ENCODE peak calls at places on chromosomes 6 and 20, in seven cellular contexts. One of them, this sample, is unnamed.

GRCh38 chr6:21895591-21895990 is 302.0 kb downstream of the SOX4 start:
- DNase-seq in IMR-90: peak
- DNase-seq in ovary: no peak
- DNase-seq in CD8-positive, alpha-beta T cell: no peak
- DNase-seq in GM10248: no peak
- DNase-seq in AG04449: no peak
- DNase-seq in OCI-LY7: no peak
- DNase-seq in this sample: no peak

GRCh38 chr6:170415318-170415717 is 108.8 kb downstream of the FAM120B start:
- DNase-seq in AG04449: no peak
- DNase-seq in CD8-positive, alpha-beta T cell: no peak
- DNase-seq in IMR-90: no peak
- DNase-seq in ovary: no peak
- DNase-seq in GM10248: no peak
- DNase-seq in OCI-LY7: no peak
- DNase-seq in this sample: no peak

GRCh38 chr6:2576499-2576898 is 174.2 kb downstream of the MYLK4 start:
- DNase-seq in GM10248: no peak
- DNase-seq in CD8-positive, alpha-beta T cell: no peak
- DNase-seq in AG04449: no peak
- DNase-seq in OCI-LY7: no peak
- DNase-seq in IMR-90: no peak
- DNase-seq in ovary: no peak
- DNase-seq in this sample: no peak

GRCh38 chr6:19210849-19211590 is 626.1 kb upstream of the ID4 start:
- DNase-seq in CD8-positive, alpha-beta T cell: no peak
- DNase-seq in IMR-90: no peak
- DNase-seq in ovary: no peak
- DNase-seq in AG04449: no peak
- DNase-seq in OCI-LY7: peak
- DNase-seq in GM10248: peak
- DNase-seq in this sample: no peak

GRCh38 chr20:33893314-33893713 is 82.2 kb downstream of the CHMP4B start:
- DNase-seq in ovary: no peak
- DNase-seq in GM10248: no peak
- DNase-seq in AG04449: peak
- DNase-seq in IMR-90: peak
- DNase-seq in CD8-positive, alpha-beta T cell: no peak
- DNase-seq in OCI-LY7: no peak
- DNase-seq in this sample: no peak

GRCh38 chr6:105294129-105294528 is 108.8 kb downstream of the PREP start:
- DNase-seq in AG04449: no peak
- DNase-seq in ovary: no peak
- DNase-seq in IMR-90: no peak
- DNase-seq in OCI-LY7: no peak
- DNase-seq in CD8-positive, alpha-beta T cell: no peak
- DNase-seq in GM10248: no peak
- DNase-seq in this sample: no peak

GRCh38 chr6:5507056-5507722 is 245.9 kb downstream of the FARS2 start:
- DNase-seq in CD8-positive, alpha-beta T cell: no peak
- DNase-seq in GM10248: peak
- DNase-seq in ovary: no peak
- DNase-seq in IMR-90: no peak
- DNase-seq in AG04449: no peak
- DNase-seq in OCI-LY7: peak
- DNase-seq in this sample: peak

GRCh38 chr6:140178550-140179334 is 804.3 kb upstream of the CITED2 start:
- DNase-seq in OCI-LY7: no peak
- DNase-seq in GM10248: no peak
- DNase-seq in IMR-90: peak
- DNase-seq in AG04449: peak
- DNase-seq in CD8-positive, alpha-beta T cell: no peak
- DNase-seq in ovary: no peak
- DNase-seq in this sample: no peak

GRCh38 chr6:3453410-3453809 is 3.4 kb downstream of the SLC22A23 start:
- DNase-seq in AG04449: no peak
- DNase-seq in CD8-positive, alpha-beta T cell: no peak
- DNase-seq in OCI-LY7: no peak
- DNase-seq in IMR-90: no peak
- DNase-seq in GM10248: no peak
- DNase-seq in ovary: no peak
- DNase-seq in this sample: no peak

GRCh38 chr6:122372647-122373046 is 26.8 kb upstream of the HSF2 start:
- DNase-seq in GM10248: no peak
- DNase-seq in ovary: no peak
- DNase-seq in IMR-90: peak
- DNase-seq in OCI-LY7: no peak
- DNase-seq in AG04449: no peak
- DNase-seq in CD8-positive, alpha-beta T cell: no peak
- DNase-seq in this sample: no peak

GRCh38 chr6:139030539-139030938 is 2.0 kb downstream of the ABRACL start:
- DNase-seq in ovary: no peak
- DNase-seq in GM10248: peak
- DNase-seq in AG04449: no peak
- DNase-seq in OCI-LY7: peak
- DNase-seq in CD8-positive, alpha-beta T cell: no peak
- DNase-seq in IMR-90: no peak
- DNase-seq in this sample: peak

GRCh38 chr6:139129284-139129683 is 5.6 kb upstream of the HECA start:
- DNase-seq in GM10248: no peak
- DNase-seq in ovary: no peak
- DNase-seq in AG04449: peak
- DNase-seq in OCI-LY7: no peak
- DNase-seq in IMR-90: peak
- DNase-seq in CD8-positive, alpha-beta T cell: no peak
- DNase-seq in this sample: no peak

GRCh38 chr6:7910654-7911344 is at the start of gene TXNDC5:
- DNase-seq in OCI-LY7: peak
- DNase-seq in GM10248: peak
- DNase-seq in ovary: peak
- DNase-seq in CD8-positive, alpha-beta T cell: peak
- DNase-seq in AG04449: no peak
- DNase-seq in IMR-90: peak
- DNase-seq in this sample: peak

GRCh38 chr6:39428152-39428551 is 105.7 kb upstream of the KCNK16 start:
- DNase-seq in CD8-positive, alpha-beta T cell: no peak
- DNase-seq in ovary: no peak
- DNase-seq in AG04449: no peak
- DNase-seq in OCI-LY7: no peak
- DNase-seq in GM10248: no peak
- DNase-seq in IMR-90: no peak
- DNase-seq in this sample: no peak

GRCh38 chr20:31681128-31681727 is 41.4 kb downstream of the BCL2L1 start:
- DNase-seq in OCI-LY7: no peak
- DNase-seq in ovary: no peak
- DNase-seq in IMR-90: no peak
- DNase-seq in GM10248: no peak
- DNase-seq in AG04449: no peak
- DNase-seq in CD8-positive, alpha-beta T cell: no peak
- DNase-seq in this sample: no peak

GRCh38 chr6:35438378-35438777 is 13.8 kb upstream of the FANCE start:
- DNase-seq in IMR-90: no peak
- DNase-seq in GM10248: no peak
- DNase-seq in ovary: no peak
- DNase-seq in OCI-LY7: no peak
- DNase-seq in AG04449: no peak
- DNase-seq in CD8-positive, alpha-beta T cell: no peak
- DNase-seq in this sample: no peak

GRCh38 chr6:28769626-28770402 is 154.0 kb downstream of the TRIM27 start:
- DNase-seq in IMR-90: peak
- DNase-seq in CD8-positive, alpha-beta T cell: no peak
- DNase-seq in AG04449: no peak
- DNase-seq in OCI-LY7: no peak
- DNase-seq in GM10248: no peak
- DNase-seq in ovary: no peak
- DNase-seq in this sample: no peak

GRCh38 chr6:33983109-33983475 is 162.8 kb downstream of the GRM4 start:
- DNase-seq in AG04449: no peak
- DNase-seq in OCI-LY7: no peak
- DNase-seq in ovary: no peak
- DNase-seq in GM10248: no peak
- DNase-seq in IMR-90: peak
- DNase-seq in CD8-positive, alpha-beta T cell: no peak
- DNase-seq in this sample: no peak

GRCh38 chr20:49813305-49813974 is 812 bp downstream of the SLC9A8 start:
- DNase-seq in ovary: no peak
- DNase-seq in OCI-LY7: no peak
- DNase-seq in IMR-90: no peak
- DNase-seq in CD8-positive, alpha-beta T cell: no peak
- DNase-seq in AG04449: no peak
- DNase-seq in GM10248: no peak
- DNase-seq in this sample: no peak

DNA sequence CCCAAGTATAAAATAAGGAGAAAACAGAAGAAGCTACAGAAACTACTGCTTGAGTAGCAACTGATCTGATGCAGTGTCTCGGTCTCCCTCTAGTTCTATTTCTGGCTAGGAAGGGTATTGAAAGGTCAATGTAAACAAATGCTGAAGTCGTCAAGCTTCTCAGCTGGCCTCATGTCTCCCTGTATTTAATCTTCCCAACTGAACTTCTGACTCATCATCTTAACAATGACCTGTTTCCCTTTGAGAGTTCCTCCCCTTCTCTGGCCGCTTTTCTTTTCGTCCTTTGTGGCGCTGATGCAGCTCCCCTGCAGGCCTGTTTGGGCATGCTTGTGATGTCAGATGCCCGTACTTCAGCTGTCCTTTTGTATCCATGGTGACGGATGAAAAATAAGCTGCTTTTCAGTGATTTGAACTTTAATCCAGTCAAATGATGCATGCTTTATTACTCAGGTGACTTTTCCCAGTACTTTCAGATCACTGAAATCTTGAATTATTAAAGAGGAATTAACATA is 7.8 kb upstream of the LCA5 start:
- DNase-seq in GM10248: peak
- DNase-seq in AG04449: peak
- DNase-seq in ovary: peak
- DNase-seq in OCI-LY7: peak
- DNase-seq in CD8-positive, alpha-beta T cell: no peak
- DNase-seq in IMR-90: peak
- DNase-seq in this sample: peak
- TF ChIP-seq CTCF in GM10248: peak
- TF ChIP-seq CTCF in AG04449: peak
- TF ChIP-seq CTCF in ovary: peak
- TF ChIP-seq CTCF in OCI-LY7: peak
- TF ChIP-seq CTCF in CD8-positive, alpha-beta T cell: no peak
- TF ChIP-seq CTCF in IMR-90: peak
- TF ChIP-seq CTCF in this sample: peak

GRCh38 chr6:142376115-142376514 is 74.3 kb downstream of the ADGRG6 start:
- DNase-seq in ovary: no peak
- DNase-seq in OCI-LY7: no peak
- DNase-seq in IMR-90: no peak
- DNase-seq in CD8-positive, alpha-beta T cell: no peak
- DNase-seq in AG04449: no peak
- DNase-seq in GM10248: no peak
- DNase-seq in this sample: no peak

GRCh38 chr6:142377112-142377848 is 75.5 kb downstream of the ADGRG6 start:
- DNase-seq in IMR-90: peak
- DNase-seq in GM10248: no peak
- DNase-seq in ovary: no peak
- DNase-seq in AG04449: no peak
- DNase-seq in OCI-LY7: no peak
- DNase-seq in CD8-positive, alpha-beta T cell: no peak
- DNase-seq in this sample: no peak

GRCh38 chr6:142374090-142374783 is 72.4 kb downstream of the ADGRG6 start:
- DNase-seq in AG04449: no peak
- DNase-seq in OCI-LY7: no peak
- DNase-seq in GM10248: no peak
- DNase-seq in IMR-90: no peak
- DNase-seq in CD8-positive, alpha-beta T cell: no peak
- DNase-seq in ovary: no peak
- DNase-seq in this sample: no peak

GRCh38 chr6:142373268-142374089 is 71.7 kb downstream of the ADGRG6 start:
- DNase-seq in OCI-LY7: no peak
- DNase-seq in IMR-90: peak
- DNase-seq in CD8-positive, alpha-beta T cell: no peak
- DNase-seq in GM10248: no peak
- DNase-seq in ovary: no peak
- DNase-seq in AG04449: no peak
- DNase-seq in this sample: no peak

GRCh38 chr6:142374965-142375733 is 73.3 kb downstream of the ADGRG6 start:
- DNase-seq in GM10248: no peak
- DNase-seq in ovary: no peak
- DNase-seq in AG04449: peak
- DNase-seq in IMR-90: peak
- DNase-seq in OCI-LY7: no peak
- DNase-seq in CD8-positive, alpha-beta T cell: no peak
- DNase-seq in this sample: no peak
- TF ChIP-seq CTCF in GM10248: no peak
- TF ChIP-seq CTCF in ovary: no peak
- TF ChIP-seq CTCF in AG04449: no peak
- TF ChIP-seq CTCF in IMR-90: no peak
- TF ChIP-seq CTCF in OCI-LY7: no peak
- TF ChIP-seq CTCF in CD8-positive, alpha-beta T cell: no peak
- TF ChIP-seq CTCF in this sample: no peak

GRCh38 chr6:134882426-134883038 is 67.4 kb downstream of the ALDH8A1 start:
- DNase-seq in AG04449: peak
- DNase-seq in GM10248: peak
- DNase-seq in ovary: peak
- DNase-seq in IMR-90: peak
- DNase-seq in OCI-LY7: peak
- DNase-seq in CD8-positive, alpha-beta T cell: peak
- DNase-seq in this sample: peak
- TF ChIP-seq CTCF in AG04449: peak
- TF ChIP-seq CTCF in GM10248: peak
- TF ChIP-seq CTCF in ovary: peak
- TF ChIP-seq CTCF in IMR-90: peak
- TF ChIP-seq CTCF in OCI-LY7: peak
- TF ChIP-seq CTCF in CD8-positive, alpha-beta T cell: peak
- TF ChIP-seq CTCF in this sample: peak

GRCh38 chr20:52348434-52348833 is 156.9 kb upstream of the ZFP64 start:
- DNase-seq in IMR-90: no peak
- DNase-seq in AG04449: no peak
- DNase-seq in OCI-LY7: no peak
- DNase-seq in CD8-positive, alpha-beta T cell: no peak
- DNase-seq in GM10248: no peak
- DNase-seq in ovary: no peak
- DNase-seq in this sample: no peak

GRCh38 chr20:52346797-52347196 is 155.2 kb upstream of the ZFP64 start:
- DNase-seq in CD8-positive, alpha-beta T cell: no peak
- DNase-seq in GM10248: no peak
- DNase-seq in OCI-LY7: no peak
- DNase-seq in IMR-90: no peak
- DNase-seq in ovary: no peak
- DNase-seq in AG04449: no peak
- DNase-seq in this sample: no peak

GRCh38 chr20:52340036-52340634 is 148.6 kb upstream of the ZFP64 start:
- DNase-seq in GM10248: no peak
- DNase-seq in OCI-LY7: no peak
- DNase-seq in ovary: no peak
- DNase-seq in IMR-90: no peak
- DNase-seq in CD8-positive, alpha-beta T cell: no peak
- DNase-seq in AG04449: no peak
- DNase-seq in this sample: no peak

DNA sequence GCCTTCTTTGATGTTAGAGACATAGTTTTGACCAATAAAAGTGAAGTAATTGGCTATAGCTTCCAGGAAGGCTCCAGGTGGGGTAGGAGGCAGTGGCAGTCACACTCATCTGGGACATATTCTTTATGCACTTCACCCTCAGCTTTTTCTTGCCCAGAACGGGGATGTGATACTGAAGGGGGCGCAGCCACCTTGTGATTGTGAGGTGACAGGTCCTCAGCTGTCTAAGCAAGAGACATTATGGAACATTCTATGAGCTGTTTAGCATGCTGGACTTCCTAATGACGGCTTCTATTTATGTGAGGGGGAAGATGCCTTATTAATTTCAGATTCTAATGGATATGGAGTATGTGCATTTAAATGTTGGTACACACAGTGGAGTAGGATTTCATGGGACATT is 151.3 kb upstream of the ZFP64 start:
- DNase-seq in IMR-90: no peak
- DNase-seq in ovary: no peak
- DNase-seq in OCI-LY7: no peak
- DNase-seq in AG04449: no peak
- DNase-seq in GM10248: no peak
- DNase-seq in CD8-positive, alpha-beta T cell: no peak
- DNase-seq in this sample: no peak
- TF ChIP-seq CTCF in IMR-90: no peak
- TF ChIP-seq CTCF in ovary: no peak
- TF ChIP-seq CTCF in OCI-LY7: peak
- TF ChIP-seq CTCF in AG04449: no peak
- TF ChIP-seq CTCF in GM10248: no peak
- TF ChIP-seq CTCF in CD8-positive, alpha-beta T cell: no peak
- TF ChIP-seq CTCF in this sample: no peak